ENCODE peak calls at places on chromosomes 1 and 21, in eight cellular contexts. Y is GM10248, Z is WTC11, B is A673, I is AG04450, S is PC-9, H is GM13977, M is progenitor cell of endocrine pancreas. E is an unnamed sample.

GRCh38 chr1:44650159-44650831 is 24.0 kb downstream of the TMEM53 start:
- DNase-seq in Y (no peak), Z (peak), B (no peak), I (no peak), S (no peak), H (no peak), M (no peak), E (no peak)

GRCh38 chr1:55285849-55286248 is 70.7 kb upstream of the USP24 start:
- DNase-seq in Y (no peak), Z (no peak), B (peak), I (no peak), S (no peak), H (no peak), M (no peak), E (no peak)

GRCh38 chr1:65309317-65310077 is at the start of gene DNAJC6:
- DNase-seq in Y (peak), Z (peak), B (peak), I (peak), S (peak), H (peak), M (peak), E (peak)

GRCh38 chr1:39812913-39813312 is 24.2 kb upstream of the BMP8B start:
- DNase-seq in Y (no peak), Z (no peak), B (no peak), I (no peak), S (no peak), H (no peak), M (no peak), E (no peak)

GRCh38 chr21:44897326-44898010 is 23.2 kb downstream of the ITGB2 start:
- DNase-seq in Y (no peak), Z (peak), B (peak), I (no peak), S (no peak), H (no peak), M (no peak), E (no peak)

GRCh38 chr1:96416111-96416595 is 305.4 kb upstream of the PTBP2 start:
- DNase-seq in Y (no peak), Z (no peak), B (no peak), I (peak), S (no peak), H (no peak), M (no peak), E (peak)

GRCh38 chr21:43613755-43614638 is 45.3 kb downstream of the HSF2BP start:
- DNase-seq in Y (peak), Z (no peak), B (no peak), I (no peak), S (no peak), H (peak), M (no peak), E (no peak)

GRCh38 chr1:101302831-101303511 is 66.2 kb downstream of the S1PR1 start:
- DNase-seq in Y (no peak), Z (no peak), B (no peak), I (no peak), S (no peak), H (no peak), M (no peak), E (no peak)

GRCh38 chr1:3359346-3360157 is 94.9 kb upstream of the ARHGEF16 start:
- DNase-seq in Y (no peak), Z (no peak), B (no peak), I (no peak), S (no peak), H (no peak), M (no peak), E (no peak)

GRCh38 chr1:18549896-18550295 is 69.2 kb downstream of the KLHDC7A start:
- DNase-seq in Y (no peak), Z (no peak), B (no peak), I (no peak), S (no peak), H (no peak), M (no peak), E (no peak)

DNA sequence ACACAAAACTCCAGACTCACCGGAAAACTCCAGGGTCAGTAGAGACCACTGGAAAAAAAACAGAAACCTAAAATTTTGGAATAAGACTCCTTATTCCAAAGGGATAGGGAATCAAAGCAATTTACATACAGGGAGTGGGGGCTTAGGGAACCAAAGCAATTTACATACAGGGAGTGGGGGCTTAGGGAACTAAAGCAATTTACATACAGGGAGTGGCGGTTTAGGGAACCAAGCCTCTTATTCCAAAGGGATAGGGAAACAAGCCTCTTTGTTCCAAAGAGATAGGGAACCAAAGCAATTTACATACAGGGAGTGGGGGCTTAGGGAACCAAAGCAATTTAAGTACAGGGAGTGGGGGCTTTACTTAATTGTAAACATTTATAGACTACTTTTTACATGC is 28.4 kb upstream of the TTLL7 start:
- DNase-seq in Y (no peak), Z (no peak), B (no peak), I (no peak), S (no peak), H (no peak), M (no peak), E (no peak)
- TF ChIP-seq CTCF in Y (no peak), Z (no peak), B (no peak), I (no peak), S (no peak), H (no peak), M (no peak), E (no peak)

DNA sequence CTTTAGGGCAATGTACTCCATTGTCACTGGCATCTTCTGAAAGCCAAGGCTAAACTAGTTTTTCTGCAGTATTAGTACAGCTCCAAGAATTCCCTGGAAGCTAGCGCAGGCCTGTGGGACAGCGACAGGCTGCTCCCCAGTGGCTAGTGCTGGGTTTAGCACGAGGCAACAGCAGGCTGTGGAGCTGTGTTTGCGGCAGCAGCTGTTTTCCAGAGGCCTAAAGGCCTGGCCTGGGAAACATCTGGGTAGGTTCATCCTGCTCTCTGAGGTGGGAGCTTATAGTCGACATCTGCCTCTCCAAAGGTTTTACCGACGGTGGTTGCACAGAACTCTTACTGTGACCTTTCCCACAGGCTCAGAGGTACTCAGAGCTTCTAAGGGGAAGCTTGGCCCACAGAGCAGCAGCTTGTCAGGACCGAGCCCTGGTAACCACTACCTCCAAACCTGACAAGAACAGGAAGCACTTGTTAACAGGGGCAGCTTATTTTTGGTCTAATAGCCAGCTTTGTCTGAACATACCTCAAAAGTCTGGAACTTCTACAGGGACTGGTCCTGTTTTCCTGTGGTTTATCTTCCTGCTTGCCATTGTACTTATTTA is 17.2 kb downstream of the CC2D1B start:
- DNase-seq in Y (no peak), Z (peak), B (peak), I (no peak), S (peak), H (no peak), M (no peak), E (no peak)
- TF ChIP-seq CTCF in Y (peak), Z (no peak), B (peak), I (peak), S (peak), H (peak), M (peak), E (peak)

DNA sequence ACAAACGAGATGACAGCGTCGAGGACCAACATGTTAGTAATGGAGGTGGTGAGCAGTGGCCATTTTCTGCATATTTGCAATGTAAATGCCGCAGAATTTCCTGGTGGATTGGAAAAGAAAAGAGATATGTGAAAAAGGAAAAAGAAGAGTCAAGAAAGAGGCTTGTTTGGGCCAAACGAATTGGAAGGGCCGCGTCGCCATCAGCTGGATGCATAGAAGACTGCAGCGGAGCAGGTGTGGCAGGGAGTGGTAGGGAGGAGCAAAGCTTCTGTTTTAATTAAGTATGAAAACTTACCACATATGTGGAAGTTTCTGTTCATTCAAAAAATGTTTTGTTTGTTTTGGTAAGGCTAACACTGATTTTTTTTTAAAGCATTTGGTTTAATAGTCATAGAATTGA is 690.7 kb downstream of the NCAM2 start:
- DNase-seq in Y (no peak), Z (peak), B (peak), I (no peak), S (no peak), H (no peak), M (no peak), E (no peak)
- TF ChIP-seq CTCF in Y (no peak), Z (peak), B (peak), I (peak), S (no peak), H (no peak), M (peak), E (peak)

GRCh38 chr1:93846929-93847810 is 31.8 kb downstream of the DNTTIP2 start:
- DNase-seq in Y (peak), Z (peak), B (peak), I (peak), S (peak), H (peak), M (peak), E (peak)
- TF ChIP-seq CTCF in Y (no peak), Z (no peak), B (no peak), I (no peak), S (no peak), H (no peak), M (peak), E (no peak)

DNA sequence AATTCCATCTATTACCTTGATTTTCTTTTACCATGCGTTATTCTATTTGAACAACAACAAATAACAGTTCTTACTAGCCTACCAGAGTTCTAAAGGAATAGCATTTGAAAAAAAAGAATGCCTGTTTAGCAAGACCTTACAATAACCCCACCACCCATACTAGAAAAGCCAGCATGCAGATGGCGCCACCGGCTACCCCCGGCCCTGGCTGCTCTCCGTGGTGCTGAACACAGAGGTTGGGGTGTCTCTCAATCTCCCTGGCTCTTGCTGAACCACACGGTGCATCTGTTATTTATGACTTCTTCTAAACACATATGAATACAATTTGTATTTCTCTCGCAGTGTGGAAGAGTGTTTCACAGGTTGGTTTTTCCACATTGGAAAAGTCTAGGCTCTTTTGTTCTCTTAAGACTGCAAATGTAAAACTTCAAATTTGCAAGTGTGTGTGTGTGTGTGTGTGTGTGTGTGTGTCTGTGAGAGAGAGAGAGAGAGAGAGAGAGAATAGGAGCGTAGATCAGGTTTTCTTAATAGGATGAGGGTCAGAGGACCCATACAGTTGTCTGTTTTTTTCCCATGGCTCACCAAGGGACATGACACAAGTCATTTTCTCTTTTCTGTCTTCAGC is 13.6 kb downstream of the GRIK3 start:
- DNase-seq in Y (no peak), Z (peak), B (peak), I (no peak), S (peak), H (no peak), M (peak), E (no peak)
- TF ChIP-seq CTCF in Y (no peak), Z (no peak), B (peak), I (peak), S (no peak), H (peak), M (peak), E (no peak)

DNA sequence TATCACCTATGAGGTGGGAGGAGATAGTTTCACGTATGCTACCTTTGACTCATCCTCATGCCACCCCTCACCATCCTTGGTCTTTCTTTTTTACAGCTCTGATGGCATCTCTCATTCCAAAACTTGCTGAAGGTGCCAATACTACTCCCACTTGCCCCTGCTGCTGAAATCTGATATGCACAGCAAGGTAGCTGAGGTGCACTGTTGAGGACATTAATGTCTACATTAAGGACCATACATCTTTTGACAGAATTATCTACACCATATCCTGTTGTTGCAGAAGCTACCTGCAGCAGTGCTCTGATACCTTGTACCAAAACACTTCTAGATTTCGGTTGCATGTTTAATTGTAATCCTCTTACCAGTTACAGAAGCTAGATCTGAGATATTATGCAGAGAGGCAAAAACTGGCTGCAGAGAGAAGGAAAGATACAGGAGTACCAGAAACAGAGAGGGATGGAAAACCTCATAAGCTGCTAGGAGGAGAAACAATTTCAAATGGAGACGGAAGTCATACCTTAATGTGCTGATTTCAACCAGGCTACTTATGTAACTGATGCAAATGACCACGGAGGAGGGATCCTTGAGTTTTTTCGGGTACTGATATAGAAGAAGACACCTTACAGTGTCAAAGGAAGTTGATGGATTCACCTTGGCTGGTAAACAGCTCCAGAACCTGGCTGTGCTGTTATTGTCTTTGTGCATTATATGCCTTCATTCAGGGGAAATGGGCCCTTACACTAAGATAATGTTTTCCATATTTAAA is 19.3 kb upstream of the PTPRC start:
- DNase-seq in Y (no peak), Z (no peak), B (no peak), I (no peak), S (no peak), H (no peak), M (no peak), E (no peak)
- TF ChIP-seq CTCF in Y (no peak), Z (no peak), B (no peak), I (no peak), S (no peak), H (no peak), M (no peak), E (no peak)

GRCh38 chr1:182699673-182700350 is 15.4 kb upstream of the RGS8 start:
- DNase-seq in Y (no peak), Z (peak), B (peak), I (no peak), S (no peak), H (no peak), M (no peak), E (no peak)

GRCh38 chr1:182703539-182703938 is 19.2 kb upstream of the RGS8 start:
- DNase-seq in Y (no peak), Z (no peak), B (no peak), I (no peak), S (no peak), H (no peak), M (no peak), E (no peak)

GRCh38 chr1:182698977-182699672 is 14.7 kb upstream of the RGS8 start:
- DNase-seq in Y (no peak), Z (no peak), B (no peak), I (no peak), S (no peak), H (no peak), M (no peak), E (no peak)

GRCh38 chr1:182702826-182703524 is 18.6 kb upstream of the RGS8 start:
- DNase-seq in Y (no peak), Z (no peak), B (no peak), I (no peak), S (no peak), H (no peak), M (no peak), E (no peak)

DNA sequence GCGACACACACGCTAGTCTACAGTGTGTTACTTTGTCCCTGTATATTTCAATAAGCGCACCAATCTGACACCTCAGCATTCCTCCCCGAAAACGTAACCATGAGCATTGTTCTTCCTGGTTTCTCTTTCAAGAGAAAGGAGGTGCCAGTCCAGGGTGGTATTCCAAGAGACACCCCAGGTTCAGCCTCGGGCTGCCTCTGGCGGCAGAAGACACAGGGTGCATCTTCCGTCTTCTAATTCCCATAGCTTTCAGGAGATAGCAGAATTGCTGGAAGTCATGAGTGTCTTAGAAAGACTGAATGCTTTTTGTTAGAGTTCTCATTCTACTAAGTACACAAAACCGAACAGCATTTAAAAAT is 15.9 kb upstream of the RGS8 start:
- DNase-seq in Y (no peak), Z (no peak), B (no peak), I (no peak), S (no peak), H (no peak), M (no peak), E (no peak)
- TF ChIP-seq CTCF in Y (no peak), Z (no peak), B (no peak), I (no peak), S (no peak), H (no peak), M (no peak), E (no peak)

GRCh38 chr1:11273595-11274234 is 717 bp downstream of the UBIAD1 start:
- DNase-seq in Y (no peak), Z (no peak), B (no peak), I (no peak), S (no peak), H (no peak), M (no peak), E (no peak)

GRCh38 chr1:11272842-11273594 is at the start of gene UBIAD1:
- DNase-seq in Y (peak), Z (peak), B (peak), I (peak), S (peak), H (peak), M (peak), E (peak)

GRCh38 chr1:11272544-11272841 is 505 bp upstream of the UBIAD1 start:
- DNase-seq in Y (no peak), Z (no peak), B (no peak), I (no peak), S (no peak), H (no peak), M (no peak), E (no peak)
- TF ChIP-seq CTCF in Y (no peak), Z (no peak), B (no peak), I (no peak), S (no peak), H (no peak), M (no peak), E (no peak)

GRCh38 chr1:81174811-81175476 is 625.8 kb upstream of the ADGRL2 start:
- DNase-seq in Y (no peak), Z (no peak), B (no peak), I (no peak), S (peak), H (no peak), M (no peak), E (no peak)
- TF ChIP-seq CTCF in Y (no peak), Z (no peak), B (no peak), I (no peak), S (no peak), H (no peak), M (no peak), E (no peak)

DNA sequence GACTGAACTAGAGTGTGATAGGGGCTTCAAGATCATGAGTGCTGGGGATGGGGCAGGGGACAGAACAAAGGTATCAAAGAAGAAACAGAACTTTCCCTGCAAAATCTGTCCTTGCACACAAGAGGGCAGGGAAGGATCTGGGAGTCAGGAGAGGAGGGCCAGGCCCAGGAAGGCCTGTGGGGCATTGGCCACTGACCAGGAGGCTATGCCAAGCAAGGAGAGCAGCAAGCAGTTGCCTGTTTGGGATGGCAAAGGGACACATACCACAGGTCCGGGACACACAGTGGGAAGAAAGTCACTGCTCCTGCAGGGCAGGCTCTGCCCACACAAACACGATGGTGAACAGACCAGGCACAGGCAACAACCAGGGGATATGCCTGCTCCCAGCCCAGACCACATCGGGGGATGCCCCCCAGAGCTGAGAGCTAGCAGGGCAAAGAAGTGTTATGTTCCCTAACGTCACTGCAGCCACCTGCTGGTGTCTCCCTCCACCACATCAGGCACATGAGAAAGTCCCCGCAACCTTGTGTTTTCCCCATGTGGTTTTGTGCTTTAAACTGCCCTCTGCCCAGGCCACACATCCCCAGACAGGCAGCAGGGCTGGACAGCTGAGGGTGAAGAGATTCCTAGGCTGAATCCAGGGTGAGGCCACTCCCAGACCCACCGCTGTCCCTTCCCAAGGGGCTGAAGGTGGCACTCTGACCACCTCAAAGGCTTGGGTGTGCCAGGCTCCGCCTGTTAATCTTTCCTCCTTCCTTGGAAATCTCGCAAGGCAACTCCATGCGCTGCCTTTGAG is 53.6 kb downstream of the KIF21B start:
- DNase-seq in Y (peak), Z (no peak), B (no peak), I (no peak), S (no peak), H (peak), M (no peak), E (no peak)
- TF ChIP-seq CTCF in Y (peak), Z (no peak), B (no peak), I (no peak), S (no peak), H (peak), M (no peak), E (no peak)